ENCODE peak calls at places on chromosomes 1 and 21, in ten cellular contexts. J is kidney epithelial cell; F is neural progenitor cell; R is heart right ventricle; N is K562; W is ovary; V is OCI-LY7; C is IMR-90; P is CD8-positive, alpha-beta memory T cell; T is fibroblast of lung. I is an unnamed sample. For H3K36me3, the result is how much of the 10 kb centered on the place peaks cover.

GRCh38 chr1:201495447-201496295 is 11.3 kb downstream of the CSRP1 start:
- DNase-seq in W (peak), V (no peak), C (peak), R (peak), F (peak), P (no peak), T (peak), N (no peak), J (no peak), I (no peak)

GRCh38 chr21:32674038-32674437 is 53.8 kb downstream of the SYNJ1 start:
- DNase-seq in V (no peak), N (no peak), J (no peak), P (no peak), C (no peak), R (no peak), T (no peak), F (no peak), W (no peak), I (no peak)

GRCh38 chr1:224433671-224434446 is 738 bp downstream of the WDR26 start:
- DNase-seq in J (no peak), F (peak), W (peak), R (peak), V (peak), P (peak), N (peak), T (no peak), C (no peak), I (peak)

GRCh38 chr1:100100202-100100601 is 32.5 kb downstream of the SASS6 start:
- DNase-seq in C (peak), J (no peak), P (no peak), F (no peak), R (no peak), V (no peak), W (no peak), T (peak), N (peak), I (no peak)

GRCh38 chr1:214386747-214387146 is 105.8 kb downstream of the SMYD2 start:
- DNase-seq in F (no peak), N (no peak), T (peak), W (no peak), P (no peak), V (no peak), C (peak), J (no peak), R (no peak), I (no peak)

GRCh38 chr1:58584082-58584895 is 7.2 kb upstream of the TACSTD2 start:
- DNase-seq in R (peak), J (peak), V (no peak), W (peak), T (peak), P (no peak), N (peak), C (peak), F (no peak), I (no peak)

GRCh38 chr1:18182518-18183160 is 75.0 kb downstream of the IGSF21 start:
- DNase-seq in R (no peak), F (no peak), J (peak), T (no peak), P (no peak), V (no peak), W (no peak), C (no peak), N (no peak), I (no peak)

GRCh38 chr1:47935163-47935562 is 62.0 kb downstream of the TRABD2B start:
- DNase-seq in W (no peak), F (no peak), J (no peak), C (no peak), T (no peak), P (no peak), N (no peak), V (no peak), R (no peak), I (no peak)

GRCh38 chr1:62175568-62176179 is 19.0 kb upstream of the L1TD1 start:
- DNase-seq in T (peak), R (no peak), V (peak), P (peak), W (no peak), F (peak), J (no peak), N (peak), C (peak), I (peak)

GRCh38 chr1:184843732-184844495 is 89.3 kb upstream of the EDEM3 start:
- DNase-seq in V (no peak), J (no peak), P (peak), T (no peak), F (no peak), W (no peak), C (no peak), R (no peak), N (no peak), I (peak)

GRCh38 chr1:230278871-230279582 is 147.1 kb downstream of the PGBD5 start:
- DNase-seq in V (no peak), C (no peak), R (no peak), W (no peak), F (no peak), P (no peak), J (no peak), N (no peak), T (no peak), I (no peak)

GRCh38 chr1:230279583-230279945 is 146.6 kb downstream of the PGBD5 start:
- DNase-seq in F (no peak), R (no peak), W (no peak), T (no peak), J (no peak), N (no peak), P (no peak), C (no peak), V (no peak), I (no peak)

GRCh38 chr1:230276401-230276800 is 149.7 kb downstream of the PGBD5 start:
- DNase-seq in W (no peak), F (no peak), P (no peak), N (no peak), T (no peak), C (no peak), V (no peak), J (no peak), R (no peak), I (no peak)

GRCh38 chr1:230280054-230280795 is 145.9 kb downstream of the PGBD5 start:
- DNase-seq in P (no peak), R (no peak), W (no peak), F (no peak), J (no peak), N (no peak), C (no peak), V (no peak), T (no peak), I (no peak)

DNA sequence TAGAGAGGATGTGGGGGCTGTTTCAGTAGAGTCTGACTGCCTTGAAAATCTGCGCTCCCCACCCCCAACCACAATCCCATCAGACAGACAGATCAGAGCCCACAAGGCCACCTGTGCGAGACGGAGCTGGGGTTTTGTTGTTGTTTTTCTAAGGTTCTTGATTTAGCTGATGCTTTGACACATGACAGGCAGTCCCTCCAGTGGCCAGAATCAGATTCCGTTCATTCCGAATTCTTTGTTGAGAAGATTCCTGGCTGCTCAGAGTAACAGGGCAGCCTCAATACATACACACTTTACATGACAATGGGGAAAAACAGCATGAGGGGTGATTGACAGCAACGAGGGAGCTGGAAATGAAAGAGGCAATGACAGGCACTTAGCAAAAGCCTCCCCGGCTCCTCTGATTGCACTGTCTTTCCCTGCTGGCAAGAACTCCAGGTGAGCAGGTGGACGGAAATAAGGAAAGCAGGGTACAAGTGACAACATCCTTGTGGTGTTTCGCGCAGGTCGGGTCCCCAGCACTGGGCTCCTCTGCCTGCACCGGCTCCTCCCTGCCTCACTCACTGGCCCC is 148.8 kb downstream of the PGBD5 start:
- DNase-seq in J (no peak), P (no peak), W (no peak), V (peak), F (peak), C (no peak), R (no peak), T (no peak), N (no peak), I (no peak)
- H3K36me3 ChIP-seq in J (under half), P (under half), W (under half), V (under half), F (under half), C (under half), R (under half), T (under half), N (half or more), I (under half)

GRCh38 chr1:33348194-33348593 is 27.3 kb upstream of the A3GALT2 start:
- DNase-seq in F (peak), C (peak), T (peak), N (no peak), J (no peak), P (no peak), R (no peak), V (no peak), W (no peak), I (no peak)

GRCh38 chr1:33349778-33350610 is 29.1 kb upstream of the A3GALT2 start:
- DNase-seq in F (peak), C (peak), V (peak), N (peak), P (peak), R (peak), W (peak), T (peak), J (no peak), I (peak)

GRCh38 chr1:33349081-33349759 is 28.3 kb upstream of the A3GALT2 start:
- DNase-seq in V (peak), F (no peak), C (no peak), T (peak), P (peak), W (peak), N (peak), R (peak), J (no peak), I (peak)

GRCh38 chr1:33347650-33347992 is 26.7 kb upstream of the A3GALT2 start:
- DNase-seq in R (peak), J (no peak), T (peak), P (no peak), V (no peak), W (no peak), C (peak), F (no peak), N (no peak), I (no peak)

GRCh38 chr1:33348676-33349080 is 27.8 kb upstream of the A3GALT2 start:
- DNase-seq in N (no peak), T (peak), P (peak), V (no peak), J (no peak), W (no peak), R (no peak), F (no peak), C (no peak), I (no peak)
- H3K36me3 ChIP-seq in N (under half), T (under half), P (under half), V (under half), J (under half), W (under half), R (under half), F (under half), C (under half), I (under half)

DNA sequence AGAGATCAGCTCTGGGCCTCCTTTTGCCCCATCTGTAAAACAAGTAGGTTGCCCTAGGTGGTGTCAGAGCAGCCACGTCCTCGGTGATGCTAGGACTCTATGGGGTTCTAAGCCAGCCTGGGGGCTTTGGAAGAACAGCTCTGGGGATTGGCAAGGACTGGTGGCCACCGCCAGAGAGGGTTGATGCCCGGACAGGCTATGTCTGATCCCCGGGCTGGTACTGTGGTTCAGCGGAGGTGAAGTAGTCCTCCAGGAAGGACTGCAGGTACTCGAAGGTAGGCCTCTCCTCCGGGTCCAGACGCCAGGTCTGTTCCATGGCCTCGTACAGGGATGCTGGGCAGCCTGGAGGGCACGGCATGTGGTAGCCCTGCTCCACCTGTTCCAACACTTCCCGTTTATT is 8.8 kb upstream of the AHDC1 start:
- DNase-seq in F (no peak), N (no peak), W (no peak), T (no peak), V (no peak), C (no peak), R (no peak), P (no peak), J (no peak), I (no peak)
- H3K36me3 ChIP-seq in F (under half), N (under half), W (under half), T (under half), V (under half), C (under half), R (under half), P (under half), J (under half), I (under half)

GRCh38 chr1:226216056-226216455 is 7.4 kb upstream of the MIXL1 start:
- DNase-seq in R (no peak), C (no peak), V (no peak), T (no peak), W (no peak), F (no peak), P (no peak), J (no peak), N (no peak), I (no peak)
- H3K36me3 ChIP-seq in R (under half), C (under half), V (under half), T (under half), W (under half), F (under half), P (under half), J (under half), N (under half), I (under half)

GRCh38 chr21:43869486-43870325 is 4.7 kb downstream of the AGPAT3 start:
- DNase-seq in J (no peak), N (no peak), F (peak), T (no peak), R (no peak), P (no peak), V (no peak), C (no peak), W (no peak), I (no peak)
- H3K36me3 ChIP-seq in J (under half), N (half or more), F (under half), T (under half), R (under half), P (under half), V (under half), C (under half), W (under half), I (under half)

I was measured in CD4-positive, alpha-beta memory T cell.